ENCODE peak calls at places on chromosomes 1 and 21, in nine cellular contexts. K is left ventricle myocardium inferior, J is BE2C, T is BJ, M is GM12865, R is mucosa of descending colon, B is skeletal muscle cell, N is NB4, A is sigmoid colon. L is an unnamed sample.

GRCh38 chr1:36323636-36324321 is at the start of gene EVA1B:
- DNase-seq in R (peak), N (peak), K (peak), M (peak), T (peak), A (peak), B (peak), J (peak), L (no peak)

GRCh38 chr21:36254106-36254941 is 65.7 kb upstream of the MORC3 start:
- DNase-seq in R (no peak), A (no peak), N (no peak), K (no peak), T (no peak), B (no peak), M (peak), J (no peak), L (no peak)

GRCh38 chr1:227949341-227949921 is 1.7 kb upstream of the WNT9A start:
- DNase-seq in N (no peak), K (no peak), M (no peak), A (peak), J (no peak), T (no peak), R (no peak), B (no peak), L (no peak)

GRCh38 chr1:89633103-89633744 is at the start of gene LRRC8C:
- DNase-seq in B (no peak), N (peak), T (no peak), K (peak), J (peak), A (peak), M (peak), R (peak), L (no peak)

GRCh38 chr1:224096773-224097172 is 17.1 kb upstream of the FBXO28 start:
- DNase-seq in K (no peak), A (no peak), M (no peak), T (no peak), N (no peak), R (no peak), J (no peak), B (no peak), L (no peak)

GRCh38 chr1:199404191-199404590 is 623.3 kb upstream of the NR5A2 start:
- DNase-seq in B (no peak), N (no peak), K (no peak), R (no peak), M (no peak), J (no peak), T (no peak), A (no peak), L (no peak)

GRCh38 chr1:184383772-184384323 is 3.0 kb upstream of the C1orf21 start:
- DNase-seq in B (no peak), M (no peak), K (no peak), R (no peak), J (no peak), T (no peak), A (no peak), N (no peak), L (no peak)

GRCh38 chr1:203402609-203403337 is 51.9 kb upstream of the FMOD start:
- DNase-seq in J (no peak), K (no peak), A (peak), N (peak), T (peak), M (no peak), R (no peak), B (peak), L (peak)

GRCh38 chr1:197736689-197737088 is 38.6 kb downstream of the DENND1B start:
- DNase-seq in T (peak), A (no peak), R (no peak), K (no peak), N (no peak), B (peak), J (no peak), M (no peak), L (no peak)

GRCh38 chr1:232966663-232967062 is 16.3 kb downstream of the NTPCR start:
- DNase-seq in N (no peak), A (no peak), R (no peak), J (no peak), B (no peak), K (no peak), T (no peak), M (no peak), L (no peak)

GRCh38 chr1:166944186-166944967 is 31.0 kb downstream of the ILDR2 start:
- DNase-seq in R (no peak), A (no peak), M (peak), B (peak), J (no peak), N (peak), K (no peak), T (no peak), L (peak)

GRCh38 chr21:38925923-38926322 is 120.2 kb downstream of the ETS2 start:
- DNase-seq in T (peak), M (no peak), N (no peak), B (peak), A (peak), J (no peak), R (peak), K (peak), L (no peak)
- H3K4me3 ChIP-seq in T (no peak), M (no peak), N (no peak), B (no peak), A (no peak), J (no peak), R (no peak), K (peak), L (no peak)

GRCh38 chr1:94925561-94926364 is 1.1 kb downstream of the CNN3 start:
- DNase-seq in R (peak), A (peak), T (no peak), N (peak), J (peak), M (peak), K (peak), B (peak), L (peak)
- H3K4me3 ChIP-seq in R (peak), A (peak), T (peak), N (no peak), J (peak), M (no peak), K (peak), B (peak), L (peak)

DNA sequence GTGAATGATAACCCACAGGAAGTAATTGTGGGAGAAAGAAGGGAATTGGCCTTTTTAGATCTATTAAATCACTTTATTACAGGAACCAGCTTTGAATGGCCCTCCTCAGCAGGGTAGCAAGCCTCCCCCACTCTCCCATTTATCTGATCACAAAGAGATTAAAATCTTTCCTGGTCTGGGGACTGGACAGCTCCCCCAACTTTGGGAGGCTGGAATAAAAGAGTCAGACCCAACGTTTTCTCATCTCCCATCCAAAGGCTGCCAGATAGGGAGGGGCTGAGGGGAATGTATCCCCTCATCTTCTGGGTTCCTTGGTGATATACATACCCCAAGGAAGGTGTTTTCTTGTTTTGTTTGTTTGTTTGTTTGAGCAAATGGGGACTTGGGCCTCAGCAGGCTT is 2.4 kb downstream of the LIN28A start:
- DNase-seq in B (no peak), R (no peak), N (no peak), M (no peak), A (no peak), T (no peak), K (no peak), J (no peak), L (no peak)
- H3K4me3 ChIP-seq in B (no peak), R (no peak), N (no peak), M (no peak), A (no peak), T (no peak), K (no peak), J (no peak), L (no peak)

GRCh38 chr1:234631721-234632125 is 21.7 kb upstream of the IRF2BP2 start:
- DNase-seq in N (no peak), R (no peak), B (peak), K (no peak), M (no peak), A (no peak), J (no peak), T (peak), L (peak)
- H3K4me3 ChIP-seq in N (no peak), R (no peak), B (no peak), K (no peak), M (no peak), A (no peak), J (no peak), T (no peak), L (no peak)

GRCh38 chr21:45853703-45854342 is 127.7 kb upstream of the COL6A1 start:
- DNase-seq in N (no peak), T (no peak), J (no peak), A (peak), M (no peak), B (no peak), K (no peak), R (no peak), L (no peak)
- H3K4me3 ChIP-seq in N (no peak), T (no peak), J (no peak), A (no peak), M (no peak), B (no peak), K (no peak), R (no peak), L (no peak)

GRCh38 chr1:39635205-39635870 is 4.1 kb downstream of the HEYL start:
- DNase-seq in M (no peak), B (no peak), A (no peak), R (no peak), N (no peak), K (peak), J (no peak), T (no peak), L (no peak)
- H3K4me3 ChIP-seq in M (no peak), B (peak), A (no peak), R (no peak), N (no peak), K (peak), J (no peak), T (no peak), L (no peak)

GRCh38 chr1:54548389-54549044 is 489 bp downstream of the ACOT11 start:
- DNase-seq in K (no peak), A (no peak), R (no peak), B (no peak), J (peak), M (no peak), T (no peak), N (no peak), L (no peak)
- H3K4me3 ChIP-seq in K (peak), A (peak), R (no peak), B (peak), J (peak), M (no peak), T (no peak), N (no peak), L (no peak)